ENCODE peak calls at places on chromosomes 3 and 15, in nine cellular contexts. One of them, this sample, is unnamed.

GRCh38 chr15:64527263-64527984 is 67.0 kb downstream of the ZNF609 start:
- DNase-seq in MCF 10A: peak
- DNase-seq in fibroblast of lung: peak
- DNase-seq in dorsolateral prefrontal cortex: no peak
- DNase-seq in midbrain: no peak
- DNase-seq in activated T-helper 1 cell treated with Interleukin-2 at 50 U/mL for 16 hours: no peak
- DNase-seq in AG10803: peak
- DNase-seq in fibroblast of the conjunctiva: peak
- DNase-seq in hepatocyte: no peak
- DNase-seq in this sample: no peak

GRCh38 chr15:70757627-70758026 is 5.7 kb downstream of the UACA start:
- DNase-seq in fibroblast of lung: no peak
- DNase-seq in fibroblast of the conjunctiva: no peak
- DNase-seq in dorsolateral prefrontal cortex: no peak
- DNase-seq in hepatocyte: no peak
- DNase-seq in MCF 10A: no peak
- DNase-seq in activated T-helper 1 cell treated with Interleukin-2 at 50 U/mL for 16 hours: no peak
- DNase-seq in midbrain: no peak
- DNase-seq in AG10803: no peak
- DNase-seq in this sample: no peak

GRCh38 chr15:85485956-85486567 is 105.7 kb downstream of the AKAP13 start:
- DNase-seq in AG10803: peak
- DNase-seq in dorsolateral prefrontal cortex: no peak
- DNase-seq in fibroblast of lung: peak
- DNase-seq in hepatocyte: peak
- DNase-seq in midbrain: peak
- DNase-seq in fibroblast of the conjunctiva: peak
- DNase-seq in MCF 10A: peak
- DNase-seq in activated T-helper 1 cell treated with Interleukin-2 at 50 U/mL for 16 hours: peak
- DNase-seq in this sample: peak

GRCh38 chr15:75695206-75695605 is 17.4 kb downstream of the CSPG4 start:
- DNase-seq in fibroblast of lung: no peak
- DNase-seq in MCF 10A: no peak
- DNase-seq in midbrain: no peak
- DNase-seq in dorsolateral prefrontal cortex: no peak
- DNase-seq in activated T-helper 1 cell treated with Interleukin-2 at 50 U/mL for 16 hours: no peak
- DNase-seq in AG10803: no peak
- DNase-seq in fibroblast of the conjunctiva: no peak
- DNase-seq in hepatocyte: peak
- DNase-seq in this sample: no peak

GRCh38 chr3:14297784-14298236 is 104.6 kb upstream of the SLC6A6 start:
- DNase-seq in hepatocyte: no peak
- DNase-seq in AG10803: no peak
- DNase-seq in dorsolateral prefrontal cortex: peak
- DNase-seq in midbrain: peak
- DNase-seq in fibroblast of lung: no peak
- DNase-seq in activated T-helper 1 cell treated with Interleukin-2 at 50 U/mL for 16 hours: no peak
- DNase-seq in fibroblast of the conjunctiva: no peak
- DNase-seq in MCF 10A: no peak
- DNase-seq in this sample: peak

GRCh38 chr15:31953573-31953972 is 76.7 kb upstream of the CHRNA7 start:
- DNase-seq in fibroblast of the conjunctiva: no peak
- DNase-seq in activated T-helper 1 cell treated with Interleukin-2 at 50 U/mL for 16 hours: no peak
- DNase-seq in fibroblast of lung: no peak
- DNase-seq in dorsolateral prefrontal cortex: no peak
- DNase-seq in midbrain: no peak
- DNase-seq in MCF 10A: no peak
- DNase-seq in AG10803: no peak
- DNase-seq in hepatocyte: no peak
- DNase-seq in this sample: no peak

GRCh38 chr3:38219609-38220197 is 45.9 kb upstream of the SLC22A13 start:
- DNase-seq in dorsolateral prefrontal cortex: no peak
- DNase-seq in hepatocyte: no peak
- DNase-seq in fibroblast of lung: no peak
- DNase-seq in MCF 10A: no peak
- DNase-seq in AG10803: no peak
- DNase-seq in midbrain: no peak
- DNase-seq in fibroblast of the conjunctiva: no peak
- DNase-seq in activated T-helper 1 cell treated with Interleukin-2 at 50 U/mL for 16 hours: no peak
- DNase-seq in this sample: no peak

GRCh38 chr3:196528639-196529233 is 13.6 kb upstream of the SMCO1 start:
- DNase-seq in midbrain: peak
- DNase-seq in MCF 10A: peak
- DNase-seq in fibroblast of the conjunctiva: peak
- DNase-seq in AG10803: peak
- DNase-seq in hepatocyte: peak
- DNase-seq in dorsolateral prefrontal cortex: no peak
- DNase-seq in activated T-helper 1 cell treated with Interleukin-2 at 50 U/mL for 16 hours: peak
- DNase-seq in fibroblast of lung: peak
- DNase-seq in this sample: peak

GRCh38 chr3:152405915-152406802 is 137.4 kb downstream of the MBNL1 start:
- DNase-seq in fibroblast of lung: peak
- DNase-seq in midbrain: no peak
- DNase-seq in dorsolateral prefrontal cortex: no peak
- DNase-seq in activated T-helper 1 cell treated with Interleukin-2 at 50 U/mL for 16 hours: no peak
- DNase-seq in AG10803: peak
- DNase-seq in hepatocyte: peak
- DNase-seq in MCF 10A: peak
- DNase-seq in fibroblast of the conjunctiva: peak
- DNase-seq in this sample: no peak

GRCh38 chr3:183298708-183299153 is 45.7 kb downstream of the B3GNT5 start:
- DNase-seq in fibroblast of the conjunctiva: peak
- DNase-seq in fibroblast of lung: peak
- DNase-seq in AG10803: peak
- DNase-seq in dorsolateral prefrontal cortex: peak
- DNase-seq in hepatocyte: peak
- DNase-seq in MCF 10A: peak
- DNase-seq in midbrain: peak
- DNase-seq in activated T-helper 1 cell treated with Interleukin-2 at 50 U/mL for 16 hours: no peak
- DNase-seq in this sample: peak

GRCh38 chr3:19073341-19074105 is 74.8 kb upstream of the KCNH8 start:
- DNase-seq in MCF 10A: no peak
- DNase-seq in midbrain: no peak
- DNase-seq in activated T-helper 1 cell treated with Interleukin-2 at 50 U/mL for 16 hours: no peak
- DNase-seq in AG10803: no peak
- DNase-seq in fibroblast of lung: no peak
- DNase-seq in fibroblast of the conjunctiva: no peak
- DNase-seq in dorsolateral prefrontal cortex: no peak
- DNase-seq in hepatocyte: no peak
- DNase-seq in this sample: no peak

GRCh38 chr3:107458871-107459270 is 63.9 kb upstream of the BBX start:
- DNase-seq in hepatocyte: no peak
- DNase-seq in midbrain: no peak
- DNase-seq in fibroblast of the conjunctiva: peak
- DNase-seq in fibroblast of lung: peak
- DNase-seq in AG10803: no peak
- DNase-seq in dorsolateral prefrontal cortex: no peak
- DNase-seq in MCF 10A: peak
- DNase-seq in activated T-helper 1 cell treated with Interleukin-2 at 50 U/mL for 16 hours: no peak
- DNase-seq in this sample: peak

This sample was measured in adrenal gland.